ENCODE peak calls at places on chromosomes 16 and 17, in five cellular contexts. G is mesenchymal stem cell, A is spleen, C is pancreas, J is endothelial cell of umbilical vein. Y is an unnamed sample.

GRCh38 chr16:14211856-14212543 is 140.9 kb downstream of the MRTFB start:
- DNase-seq in A (no peak), J (no peak), C (no peak), G (no peak), Y (no peak)

GRCh38 chr17:44636562-44636961 is 19.7 kb upstream of the MEIOC start:
- DNase-seq in C (no peak), J (peak; percentile 60), A (no peak), G (peak; percentile 73), Y (no peak)

GRCh38 chr17:31581491-31581890 is 190.0 kb downstream of the RAB11FIP4 start:
- DNase-seq in A (no peak), C (no peak), G (no peak), J (peak; percentile 60), Y (no peak)

GRCh38 chr16:88062341-88062861 is 111.2 kb downstream of the BANP start:
- DNase-seq in C (no peak), J (no peak), G (peak; percentile 62), A (peak; percentile 63), Y (peak; percentile 81)

GRCh38 chr17:39164675-39165143 is 1.3 kb downstream of the ARL5C start:
- DNase-seq in C (peak; percentile 89), G (peak; percentile 95), A (peak; percentile 91), J (peak; percentile 86), Y (peak; percentile 85)

GRCh38 chr17:40498281-40499084 is 2.9 kb downstream of the TNS4 start:
- DNase-seq in J (no peak), C (no peak), A (no peak), G (no peak), Y (no peak)

GRCh38 chr17:78923660-78924453 is 1.3 kb downstream of the TIMP2 start:
- DNase-seq in J (peak; percentile 14), C (peak; percentile 92), G (no peak), A (peak; percentile 96), Y (peak; percentile 42)

GRCh38 chr16:50666658-50667496 is 14.2 kb downstream of the SNX20 start:
- DNase-seq in C (no peak), J (no peak), G (no peak), A (peak; percentile 86), Y (no peak)

GRCh38 chr17:50948711-50949110 is 82.6 kb upstream of the TOB1 start:
- DNase-seq in C (peak; percentile 19), J (no peak), G (no peak), A (no peak), Y (no peak)

DNA sequence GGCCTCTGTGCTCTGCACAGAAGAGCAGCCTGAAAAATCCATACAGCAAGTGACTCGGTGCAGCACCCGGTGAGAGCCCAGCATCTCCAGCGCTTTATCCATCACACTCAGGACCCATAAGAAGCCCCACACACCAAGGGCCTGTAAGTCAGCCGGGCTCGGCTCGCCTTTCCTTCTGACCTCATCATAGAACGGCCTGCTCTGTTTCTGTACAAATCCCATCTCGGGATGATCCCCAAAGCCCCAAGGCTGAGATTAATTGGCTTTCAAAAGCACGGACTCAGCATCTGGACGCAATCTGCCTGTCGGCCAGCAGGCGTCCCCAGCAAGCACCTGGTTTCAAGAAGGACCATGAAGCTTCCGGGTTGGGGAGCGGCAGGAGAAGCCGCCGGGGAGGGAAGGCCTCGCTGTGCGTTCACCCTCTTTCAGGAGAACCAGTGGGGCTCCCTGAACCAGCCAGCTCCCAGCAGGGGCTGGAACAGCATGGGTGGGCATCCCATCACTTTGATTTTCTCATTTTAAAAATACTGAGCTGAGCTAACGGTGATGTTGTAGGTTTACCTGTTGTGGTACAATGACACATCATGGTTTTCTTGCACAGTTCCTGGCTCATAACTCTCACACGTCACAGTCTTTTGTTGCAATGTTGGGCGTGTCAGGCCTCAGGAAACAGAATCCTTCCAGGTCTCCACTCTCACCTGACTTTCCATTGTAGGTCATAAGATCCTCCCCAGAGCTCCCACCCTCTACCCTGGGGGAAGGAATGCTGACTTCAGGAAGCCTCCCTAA is 6.7 kb downstream of the CCDC57 start:
- DNase-seq in C (peak; percentile 82), G (peak; percentile 89), A (peak; percentile 95), J (peak; percentile 77), Y (peak; percentile 92)
- H3K27ac ChIP-seq in C (peak overlapping the region; percentile 67), G (peak overlapping the region; percentile 9), A (peak overlapping the region; percentile 90), J (peak overlapping the region; percentile 35), Y (peak overlapping the region; percentile 18)

GRCh38 chr16:81738831-81739496 is 40.1 kb upstream of the PLCG2 start:
- DNase-seq in C (no peak), G (no peak), A (peak; percentile 98), J (no peak), Y (no peak)

GRCh38 chr16:81737885-81738536 is 41.1 kb upstream of the PLCG2 start:
- DNase-seq in C (peak; percentile 86), J (peak; percentile 81), A (peak; percentile 94), G (peak; percentile 73), Y (peak; percentile 80)

GRCh38 chr16:81734632-81735434 is 44.3 kb upstream of the PLCG2 start:
- DNase-seq in J (no peak), G (no peak), C (no peak), A (peak; percentile 71), Y (no peak)

GRCh38 chr16:81740163-81740562 is 38.9 kb upstream of the PLCG2 start:
- DNase-seq in A (peak; percentile 82), G (no peak), J (no peak), C (no peak), Y (no peak)

DNA sequence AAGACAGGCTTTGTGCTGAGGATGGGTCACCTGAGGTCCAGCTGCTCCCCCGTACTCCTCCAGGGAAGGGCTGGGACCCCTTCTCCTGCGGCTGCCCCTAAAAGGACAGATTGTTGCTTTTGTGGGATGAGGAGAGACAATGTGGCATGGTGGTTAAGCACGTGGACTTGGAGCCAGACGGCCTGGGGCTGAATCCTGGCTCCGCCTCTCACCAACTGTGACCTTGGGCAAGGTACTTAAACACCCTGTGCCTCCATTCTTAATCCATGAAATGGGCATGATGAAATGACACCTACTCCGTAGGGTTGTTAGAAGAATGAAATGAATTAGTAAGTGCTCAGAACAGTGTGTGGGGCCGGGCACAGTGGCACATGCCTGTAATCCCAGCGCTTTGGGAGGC is 39.6 kb upstream of the PLCG2 start:
- DNase-seq in A (peak; percentile 78), J (no peak), G (no peak), C (no peak), Y (no peak)
- H3K4me3 ChIP-seq in A (peak overlapping the region; percentile 19), J (no peak overlapping the region), G (no peak overlapping the region), C (no peak overlapping the region), Y (no peak overlapping the region)

GRCh38 chr17:42530952-42531454 is 5.0 kb upstream of the NAGLU start:
- DNase-seq in C (no peak), J (no peak), G (peak; percentile 47), A (no peak), Y (no peak)
- H3K4me1 ChIP-seq in C (peaks cover 11% of the 10 kb centered on the region), J (peaks cover 15% of the 10 kb centered on the region), G (peaks cover 11% of the 10 kb centered on the region), A (peaks cover 85% of the 10 kb centered on the region), Y (peaks cover 47% of the 10 kb centered on the region)

GRCh38 chr17:28949185-28950016 is 1.9 kb downstream of the PHF12 start:
- DNase-seq in C (peak; percentile 68), J (peak; percentile 76), G (peak; percentile 77), A (peak; percentile 95), Y (peak; percentile 62)

GRCh38 chr17:28948873-28949184 is 2.5 kb downstream of the PHF12 start:
- DNase-seq in A (no peak), C (no peak), G (no peak), J (no peak), Y (no peak)

GRCh38 chr17:28947639-28948038 is 3.7 kb downstream of the PHF12 start:
- DNase-seq in A (no peak), G (no peak), C (no peak), J (no peak), Y (no peak)

GRCh38 chr17:28950017-28950751 is 1.1 kb downstream of the PHF12 start:
- DNase-seq in A (peak; percentile 94), J (peak; percentile 54), C (peak; percentile 67), G (peak; percentile 71), Y (peak; percentile 62)

DNA sequence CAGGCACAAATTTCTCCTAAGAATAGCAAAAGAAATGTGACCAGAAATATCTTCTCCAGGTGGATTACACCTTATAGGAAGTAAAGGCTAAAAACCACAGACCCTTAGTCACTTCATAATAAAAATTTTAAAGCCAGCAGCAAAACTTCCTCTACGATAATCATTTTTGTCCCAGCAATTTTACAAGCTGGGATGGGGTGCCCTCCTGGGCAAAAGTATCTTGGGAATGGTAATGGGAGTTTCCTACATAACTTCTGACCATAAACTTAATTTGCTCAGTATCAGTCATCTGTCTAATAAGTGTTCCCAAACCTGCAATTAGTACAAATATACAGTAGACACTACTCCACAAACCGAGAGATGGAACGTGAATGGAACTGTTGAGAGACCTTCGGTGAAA is 3.0 kb downstream of the PHF12 start:
- DNase-seq in J (peak; percentile 16), G (no peak), A (no peak), C (no peak), Y (peak; percentile 47)
- H3K27ac ChIP-seq in J (peak overlapping the region; percentile 82), G (peak overlapping the region; percentile 96), A (peak overlapping the region; percentile 100), C (no peak overlapping the region), Y (peak overlapping the region; percentile 56)

GRCh38 chr17:60747069-60747808 is 69.6 kb downstream of the BCAS3 start:
- DNase-seq in J (no peak), C (no peak), G (no peak), A (no peak), Y (no peak)
- H3K4me3 ChIP-seq in J (no peak overlapping the region), C (no peak overlapping the region), G (no peak overlapping the region), A (no peak overlapping the region), Y (no peak overlapping the region)